ENCODE peak calls at places on chromosomes 2 and 18, in four cellular contexts. D, W, J and F are unnamed samples.

GRCh38 chr2:221429741-221430491 is 142.2 kb downstream of the EPHA4 start:
- DNase-seq in J (no peak), W (no peak), D (no peak), F (no peak)

GRCh38 chr2:164275659-164276058 is 345.6 kb downstream of the GRB14 start:
- DNase-seq in D (no peak), J (no peak), W (no peak), F (no peak)

GRCh38 chr18:25876334-25876979 is 214.0 kb downstream of the SS18 start:
- DNase-seq in D (no peak), W (no peak), J (no peak), F (no peak)

GRCh38 chr2:15223887-15224286 is 337.2 kb downstream of the NBAS start:
- DNase-seq in W (no peak), J (no peak), D (peak), F (no peak)

GRCh38 chr2:18381451-18381850 is 179.0 kb downstream of the RDH14 start:
- DNase-seq in D (no peak), W (no peak), J (no peak), F (no peak)

GRCh38 chr2:216596986-216597509 is 36.2 kb upstream of the IGFBP2 start:
- DNase-seq in W (no peak), D (no peak), J (no peak), F (no peak)

GRCh38 chr2:102141915-102142828 is at the start of gene IL1R1:
- DNase-seq in J (peak), D (peak), W (no peak), F (no peak)

GRCh38 chr2:88575051-88575450 is 52.2 kb downstream of the EIF2AK3 start:
- DNase-seq in D (no peak), J (no peak), W (no peak), F (no peak)

GRCh38 chr2:155010925-155011324 is 312.4 kb downstream of the KCNJ3 start:
- DNase-seq in J (no peak), D (no peak), W (no peak), F (no peak)

GRCh38 chr2:45272549-45273245 is 263.4 kb upstream of the SIX2 start:
- DNase-seq in D (no peak), J (no peak), W (no peak), F (no peak)

GRCh38 chr2:46970334-46971288 is 55.0 kb upstream of the MCFD2 start:
- DNase-seq in J (no peak), D (peak), W (no peak), F (no peak)

GRCh38 chr18:55326134-55326533 is 261.9 kb downstream of the TCF4 start:
- DNase-seq in W (no peak), D (no peak), J (no peak), F (no peak)

GRCh38 chr2:60674524-60675165 is 81.4 kb upstream of the PAPOLG start:
- DNase-seq in D (peak), W (peak), J (peak), F (no peak)

GRCh38 chr2:176297067-176297466 is 27.8 kb downstream of the MTX2 start:
- DNase-seq in D (no peak), J (no peak), W (no peak), F (no peak)

GRCh38 chr18:57258131-57258777 is 94.1 kb upstream of the ST8SIA3 start:
- DNase-seq in J (no peak), W (no peak), D (no peak), F (no peak)

GRCh38 chr2:8319219-8319618 is 362.6 kb upstream of the ID2 start:
- DNase-seq in D (no peak), W (no peak), J (no peak), F (no peak)

GRCh38 chr2:9341351-9341887 is 81.9 kb downstream of the ITGB1BP1 start:
- DNase-seq in D (no peak), J (no peak), W (no peak), F (no peak)

GRCh38 chr2:240627736-240628506 is 2.6 kb downstream of the GPR35 start:
- DNase-seq in W (no peak), D (no peak), J (peak), F (no peak)

GRCh38 chr2:201957091-201957490 is 76.6 kb upstream of the FZD7 start:
- DNase-seq in W (no peak), J (no peak), D (no peak), F (no peak)

GRCh38 chr2:220227272-220227920 is 600.0 kb downstream of the SLC4A3 start:
- DNase-seq in D (no peak), J (no peak), W (no peak), F (no peak)

GRCh38 chr2:133837441-133838090 is 269.3 kb upstream of the NCKAP5 start:
- DNase-seq in D (no peak), J (no peak), W (no peak), F (no peak)

GRCh38 chr2:152920846-152921245 is 202.4 kb downstream of the ARL6IP6 start:
- DNase-seq in D (no peak), W (no peak), J (no peak), F (no peak)

GRCh38 chr2:60109744-60110143 is 443.7 kb downstream of the BCL11A start:
- DNase-seq in W (no peak), D (no peak), J (no peak), F (no peak)

GRCh38 chr2:234686088-234686890 is 189.4 kb upstream of the ARL4C start:
- DNase-seq in W (no peak), J (no peak), D (peak), F (no peak)

GRCh38 chr2:118830121-118830520 is 17.3 kb downstream of the EN1 start:
- DNase-seq in W (no peak), J (no peak), D (no peak), F (no peak)

GRCh38 chr18:51908598-51908944 is 431.4 kb upstream of the DCC start:
- DNase-seq in W (no peak), D (no peak), J (no peak), F (no peak)

GRCh38 chr18:6757966-6758365 is 28.4 kb downstream of the ARHGAP28 start:
- DNase-seq in D (no peak), J (no peak), W (no peak), F (no peak)

GRCh38 chr2:170456914-170457313 is 258.2 kb upstream of the SP5 start:
- DNase-seq in D (no peak), W (no peak), J (no peak), F (no peak)

GRCh38 chr2:212892193-212892592 is 259.2 kb downstream of the IKZF2 start:
- DNase-seq in W (no peak), J (no peak), D (peak), F (no peak)

GRCh38 chr2:160227252-160227651 is 27.2 kb upstream of the ITGB6 start:
- DNase-seq in J (no peak), D (peak), W (no peak), F (no peak)

GRCh38 chr2:120287183-120288015 is 34.7 kb downstream of the RALB start:
- DNase-seq in W (no peak), J (no peak), D (peak), F (no peak)

GRCh38 chr2:195363496-195363895 is 293.5 kb upstream of the SLC39A10 start:
- DNase-seq in W (no peak), J (no peak), D (peak), F (no peak)

GRCh38 chr2:160473508-160474318 is 19.9 kb downstream of the RBMS1 start:
- DNase-seq in D (no peak), J (no peak), W (no peak), F (no peak)

GRCh38 chr18:79523738-79524180 is 128.0 kb downstream of the NFATC1 start:
- DNase-seq in W (peak), D (no peak), J (no peak), F (no peak)

GRCh38 chr2:45469314-45470099 is 141.6 kb downstream of the SRBD1 start:
- DNase-seq in D (peak), J (no peak), W (no peak), F (no peak)

DNA sequence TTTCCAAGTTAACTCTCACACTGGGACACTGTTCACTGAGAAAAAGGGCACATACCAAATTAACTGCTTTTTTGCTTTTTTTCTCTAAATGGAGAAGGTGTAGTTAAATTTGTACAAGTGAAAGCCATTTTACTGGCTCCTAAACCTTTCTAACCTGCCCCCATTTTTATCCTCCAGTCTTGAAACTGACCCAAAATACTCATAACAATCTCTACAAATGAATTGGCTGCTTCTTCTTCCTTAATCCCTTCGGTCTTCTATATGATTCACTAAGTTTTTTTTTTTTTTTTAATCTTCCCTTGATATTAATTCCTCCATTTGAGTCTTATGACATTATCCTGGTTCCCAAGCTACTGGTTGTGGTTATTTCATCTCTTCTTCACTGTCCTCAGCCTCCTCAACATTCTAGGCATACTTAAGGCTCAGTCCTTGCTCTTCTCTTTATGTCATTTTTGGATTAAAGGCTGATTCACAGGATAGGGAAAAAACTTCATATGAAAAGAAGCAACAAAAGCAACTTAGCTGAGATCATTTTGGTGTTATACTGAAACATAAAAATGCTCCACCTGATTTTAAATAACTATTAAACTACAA is 19.8 kb downstream of the ORC2 start:
- DNase-seq in D (no peak), J (no peak), W (no peak), F (no peak)
- H3K27ac ChIP-seq in D (peak), J (no peak), W (peak), F (no peak)

GRCh38 chr2:19743641-19744040 is 158.1 kb downstream of the TTC32 start:
- DNase-seq in W (no peak), J (no peak), D (no peak), F (no peak)

GRCh38 chr2:19736191-19736831 is 165.5 kb downstream of the TTC32 start:
- DNase-seq in D (no peak), W (no peak), J (no peak), F (no peak)

GRCh38 chr2:19738707-19739106 is 163.1 kb downstream of the TTC32 start:
- DNase-seq in J (no peak), W (no peak), D (no peak), F (no peak)

GRCh38 chr2:19744456-19744855 is 157.3 kb downstream of the TTC32 start:
- DNase-seq in D (no peak), W (no peak), J (no peak), F (no peak)

DNA sequence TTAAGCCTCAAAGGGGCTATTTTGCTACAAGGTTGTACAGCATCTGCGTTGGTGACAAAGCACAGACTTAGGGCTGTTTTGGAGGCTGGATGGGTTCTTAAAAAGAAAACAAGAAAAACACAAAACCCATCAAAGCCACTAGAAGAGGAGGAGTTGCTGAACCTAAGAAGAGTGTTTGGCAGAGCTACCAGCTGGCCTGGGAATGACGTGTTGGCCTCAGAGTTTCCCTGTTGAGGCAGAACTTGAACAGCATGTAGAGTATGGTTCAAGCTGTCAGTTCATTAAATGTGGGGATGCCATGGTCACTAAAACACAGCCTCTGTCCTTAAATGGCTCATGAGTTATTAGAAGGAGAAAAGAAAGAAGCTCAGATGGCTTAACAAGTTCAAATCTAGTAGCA is 162.5 kb downstream of the TTC32 start:
- DNase-seq in J (no peak), D (no peak), W (no peak), F (no peak)
- H3K4me3 ChIP-seq in J (no peak), D (no peak), W (no peak), F (no peak)

GRCh38 chr2:39395313-39395712 is 41.8 kb downstream of the MAP4K3 start:
- DNase-seq in D (no peak), J (no peak), W (no peak), F (no peak)
- H3K27ac ChIP-seq in D (no peak), J (no peak), W (no peak), F (no peak)

GRCh38 chr2:11873766-11874165 is 127.3 kb downstream of the LPIN1 start:
- DNase-seq in W (no peak), J (no peak), D (no peak), F (no peak)
- H3K4me3 ChIP-seq in W (no peak), J (no peak), D (no peak), F (no peak)

GRCh38 chr2:64567473-64567872 is 43.3 kb downstream of the AFTPH start:
- DNase-seq in W (no peak), J (no peak), D (no peak), F (no peak)

GRCh38 chr2:64562148-64562784 is 38.1 kb downstream of the AFTPH start:
- DNase-seq in W (peak), D (peak), J (no peak), F (no peak)

GRCh38 chr2:64565358-64565757 is 41.2 kb downstream of the AFTPH start:
- DNase-seq in J (no peak), D (no peak), W (no peak), F (no peak)

GRCh38 chr2:64565949-64566705 is 42.0 kb downstream of the AFTPH start:
- DNase-seq in D (no peak), W (no peak), J (no peak), F (no peak)

DNA sequence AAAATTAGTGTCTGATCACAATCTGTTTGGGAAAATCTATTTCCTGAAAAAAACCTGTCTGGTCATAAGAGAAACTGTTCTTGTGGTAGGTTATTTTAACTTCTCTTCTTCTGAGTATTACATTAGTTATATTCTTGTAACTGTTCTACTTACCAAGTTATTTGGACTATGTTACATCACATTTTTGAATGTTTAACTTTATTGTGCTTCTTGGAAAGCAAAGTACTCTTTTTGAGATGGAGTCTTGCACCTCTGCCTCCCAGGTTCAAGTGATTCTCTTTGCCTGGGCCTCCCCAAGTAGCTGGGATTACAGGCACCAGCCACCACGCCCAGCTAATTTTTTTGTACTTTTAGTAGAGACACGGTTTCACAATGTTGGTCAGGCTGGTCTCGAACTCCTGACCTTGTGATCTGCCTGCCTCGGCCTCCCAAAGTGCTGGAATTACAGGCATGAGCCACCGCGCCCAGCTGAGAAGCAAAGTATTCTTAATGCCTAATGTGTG is 39.4 kb downstream of the AFTPH start:
- DNase-seq in J (no peak), W (no peak), D (no peak), F (no peak)
- H3K27ac ChIP-seq in J (no peak), W (no peak), D (no peak), F (no peak)

GRCh38 chr2:217935245-217935879 is 67.4 kb downstream of the TNS1 start:
- DNase-seq in W (no peak), J (no peak), D (no peak), F (no peak)

GRCh38 chr2:217932661-217933325 is 70.0 kb downstream of the TNS1 start:
- DNase-seq in D (no peak), J (no peak), W (no peak), F (no peak)

GRCh38 chr2:217931846-217932560 is 70.8 kb downstream of the TNS1 start:
- DNase-seq in D (no peak), W (no peak), J (no peak), F (no peak)

GRCh38 chr2:217934321-217935131 is 68.3 kb downstream of the TNS1 start:
- DNase-seq in J (no peak), D (peak), W (no peak), F (no peak)

DNA sequence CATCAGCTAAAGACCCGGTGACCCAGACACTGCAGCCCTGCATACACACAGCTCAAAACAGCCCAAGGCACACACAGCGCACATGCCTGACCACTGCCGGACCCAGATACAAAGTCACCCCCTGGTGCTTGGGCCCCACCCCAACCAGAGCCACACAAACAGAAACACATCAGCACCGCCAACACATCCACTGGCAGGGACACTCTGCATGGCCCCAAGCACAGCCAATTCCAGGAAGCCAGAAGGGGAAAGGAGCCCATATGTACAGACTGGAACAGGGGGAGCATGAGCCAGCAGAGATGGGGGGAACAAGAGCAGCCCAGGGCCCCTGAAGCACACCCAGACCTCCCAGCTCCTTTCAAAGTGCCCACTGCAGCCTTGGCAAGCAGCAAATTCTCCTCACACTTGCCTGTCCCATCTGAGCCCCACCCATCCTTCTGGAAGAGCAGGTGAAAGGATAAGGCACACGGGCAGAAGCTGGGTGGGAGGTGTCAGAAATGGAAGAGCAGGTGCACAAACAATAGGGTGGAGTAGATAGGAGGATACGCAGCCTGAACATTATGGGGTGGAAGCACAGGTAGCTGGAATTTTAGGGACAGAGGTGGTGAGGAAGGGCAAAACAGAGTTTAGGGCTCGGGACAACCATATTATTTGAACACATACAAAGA is 69.3 kb downstream of the TNS1 start:
- DNase-seq in W (no peak), D (no peak), J (no peak), F (no peak)
- H3K4me3 ChIP-seq in W (no peak), D (no peak), J (peak), F (no peak)

DNA sequence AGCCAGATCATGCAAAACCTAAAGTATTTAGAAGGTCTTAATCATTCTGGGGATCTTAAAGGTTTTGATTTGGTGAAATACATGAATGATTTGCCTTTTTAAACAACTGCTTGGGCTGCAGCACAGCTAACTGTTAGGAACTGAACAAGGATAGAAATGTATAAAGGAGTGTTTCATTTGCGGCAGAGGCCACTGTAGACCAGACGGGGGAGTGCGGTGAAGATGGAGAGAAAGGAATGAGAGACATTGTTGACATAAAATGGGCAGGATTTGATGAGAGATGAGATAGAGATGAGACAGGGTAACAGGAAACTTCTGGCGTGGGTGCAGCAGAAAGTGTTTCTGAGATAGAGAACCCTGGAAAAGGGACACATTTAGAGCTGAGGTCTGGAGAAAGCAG is 308.1 kb downstream of the TMX3 start:
- DNase-seq in D (no peak), J (no peak), W (no peak), F (no peak)
- H3K27ac ChIP-seq in D (no peak), J (no peak), W (no peak), F (no peak)

GRCh38 chr2:208586516-208586915 is 179.9 kb downstream of the PTH2R start:
- DNase-seq in J (no peak), W (no peak), D (no peak), F (no peak)
- H3K4me3 ChIP-seq in J (no peak), W (no peak), D (no peak), F (no peak)

GRCh38 chr2:178912416-178913056 is 105.3 kb upstream of the TTN start:
- DNase-seq in J (no peak), W (peak), D (no peak), F (no peak)
- H3K27ac ChIP-seq in J (no peak), W (no peak), D (no peak), F (no peak)